ENCODE peak calls at places on chromosomes 2 and 18, in four cellular contexts. H is cardiac muscle cell, C is Ammon's horn, T is mesothelial cell of epicardium. O is an unnamed sample.
A peak's percentile ranks its signal among the peaks of the same experiment; 100 is the strongest.

GRCh38 chr2:236162031-236162803 is 6.0 kb downstream of the GBX2 start:
- DNase-seq in H (no peak), C (no peak), T (no peak), O (no peak)

GRCh38 chr18:59459352-59460059 is 100.4 kb upstream of the LMAN1 start:
- DNase-seq in H (peak; percentile 82), C (peak; percentile 38), T (no peak), O (no peak)

GRCh38 chr2:209334188-209335017 is 89.4 kb upstream of the MAP2 start:
- DNase-seq in H (peak; percentile 73), C (peak; percentile 79), T (no peak), O (peak; percentile 56)

GRCh38 chr2:227163998-227164744 is at the start of the genes COL4A3 and COL4A4:
- DNase-seq in H (peak; percentile 30), C (no peak), T (peak; percentile 33), O (no peak)

GRCh38 chr2:185006481-185006880 is 408.2 kb downstream of the ZNF804A start:
- DNase-seq in H (no peak), C (no peak), T (no peak), O (no peak)

GRCh38 chr2:165610591-165611029 is 141.1 kb downstream of the CSRNP3 start:
- DNase-seq in H (no peak), C (no peak), T (no peak), O (no peak)

GRCh38 chr2:69163109-69163508 is 150.1 kb downstream of the ANTXR1 start:
- DNase-seq in H (peak; percentile 94), C (peak; percentile 82), T (no peak), O (peak; percentile 50)

GRCh38 chr18:45951021-45951714 is 16.0 kb downstream of the EPG5 start:
- DNase-seq in H (peak; percentile 90), C (no peak), T (no peak), O (no peak)